ENCODE peak calls at places on chromosome 1, in five cellular contexts. S is MCF 10A, V is Right ventricle myocardium superior, D is ureter, K is NT2/D1. F is an unnamed sample.

GRCh38 chr1:175200626-175201025 is 8.1 kb upstream of the KIAA0040 start:
- DNase-seq in S (no peak), V (no peak), D (no peak), K (no peak), F (no peak)

GRCh38 chr1:20555025-20555757 is 2.8 kb downstream of the FAM43B start:
- DNase-seq in S (no peak), V (no peak), K (no peak), D (no peak), F (no peak)

GRCh38 chr1:119285482-119285881 is 83.1 kb upstream of the HAO2 start:
- DNase-seq in D (no peak), K (peak), V (no peak), S (peak), F (no peak)

GRCh38 chr1:29328897-29329775 is 92.8 kb downstream of the PTPRU start:
- DNase-seq in V (no peak), S (no peak), D (no peak), K (no peak), F (no peak)

GRCh38 chr1:116373451-116374339 is 651 bp downstream of the ATP1A1 start:
- DNase-seq in D (peak), V (peak), S (peak), K (peak), F (peak)

GRCh38 chr1:147626739-147627138 is 43.6 kb downstream of the ACP6 start:
- DNase-seq in D (no peak), K (no peak), S (no peak), V (no peak), F (peak)

GRCh38 chr1:78145105-78145580 is 99.4 kb downstream of the GIPC2 start:
- DNase-seq in V (peak), D (peak), S (peak), K (peak), F (peak)

GRCh38 chr1:108050911-108051624 is 86.1 kb upstream of the VAV3 start:
- DNase-seq in D (no peak), K (no peak), V (no peak), S (no peak), F (no peak)

GRCh38 chr1:86156571-86157455 is at the start of gene COL24A1:
- DNase-seq in S (no peak), K (peak), V (peak), D (peak), F (peak)

GRCh38 chr1:24964811-24965570 is 34.9 kb upstream of the RUNX3 start:
- DNase-seq in D (peak), K (no peak), S (no peak), V (peak), F (no peak)

GRCh38 chr1:197144570-197145325 is 1.7 kb downstream of the ASPM start:
- DNase-seq in V (no peak), D (no peak), S (peak), K (no peak), F (no peak)

GRCh38 chr1:83508485-83509151 is 490.3 kb downstream of the TTLL7 start:
- DNase-seq in K (peak), D (peak), V (no peak), S (no peak), F (no peak)

GRCh38 chr1:53957231-53957818 is 11.2 kb downstream of the LRRC42 start:
- DNase-seq in V (no peak), S (peak), D (no peak), K (peak), F (no peak)

GRCh38 chr1:248914982-248915381 is 8.9 kb downstream of the PGBD2 start:
- DNase-seq in V (no peak), K (no peak), S (no peak), D (no peak), F (no peak)

GRCh38 chr1:63189677-63190076 is 132.7 kb upstream of the FOXD3 start:
- DNase-seq in S (peak), D (no peak), K (peak), V (no peak), F (no peak)

GRCh38 chr1:245858683-245859509 is 648.2 kb downstream of the SMYD3 start:
- DNase-seq in K (no peak), S (peak), V (no peak), D (no peak), F (no peak)

GRCh38 chr1:169363046-169363756 is 4.4 kb downstream of the NME7 start:
- DNase-seq in V (no peak), K (no peak), S (peak), D (no peak), F (no peak)